ENCODE peak calls at places on chromosomes 4 and X, in seven cellular contexts. X, O, S, L, U, E and J are unnamed samples.

GRCh38 chrX:150227873-150228272 is 135.2 kb upstream of the MAMLD1 start:
- DNase-seq in X (no peak), O (no peak), S (no peak), L (no peak), U (no peak), E (no peak), J (no peak)

GRCh38 chrX:150940844-150941495 is 42.2 kb upstream of the HMGB3 start:
- DNase-seq in X (no peak), O (no peak), S (no peak), L (no peak), U (no peak), E (no peak), J (no peak)

GRCh38 chr4:2408976-2409375 is 9.5 kb downstream of the ZFYVE28 start:
- DNase-seq in X (no peak), O (no peak), S (no peak), L (no peak), U (no peak), E (no peak), J (no peak)

GRCh38 chr4:98710831-98711230 is 52.4 kb upstream of the TSPAN5 start:
- DNase-seq in X (no peak), O (no peak), S (no peak), L (no peak), U (peak; percentile 41), E (peak; percentile 48), J (peak; percentile 61)

GRCh38 chr4:2787230-2788100 is 5.4 kb upstream of the SH3BP2 start:
- DNase-seq in X (peak; percentile 59), O (no peak), S (no peak), L (no peak), U (no peak), E (no peak), J (no peak)

GRCh38 chr4:184807797-184808718 is 17.7 kb downstream of the ACSL1 start:
- DNase-seq in X (peak; percentile 76), O (no peak), S (peak; percentile 75), L (no peak), U (peak; percentile 76), E (peak; percentile 57), J (peak; percentile 71)

GRCh38 chrX:136193771-136194170 is 46.4 kb downstream of the FHL1 start:
- DNase-seq in X (no peak), O (no peak), S (no peak), L (no peak), U (no peak), E (no peak), J (no peak)

GRCh38 chr4:85929926-85930325 is 429.9 kb downstream of the MAPK10 start:
- DNase-seq in X (no peak), O (peak; percentile 88), S (peak; percentile 94), L (no peak), U (no peak), E (peak; percentile 32), J (no peak)

GRCh38 chrX:51804741-51805140 is 61.5 kb downstream of the GSPT2 start:
- DNase-seq in X (no peak), O (no peak), S (no peak), L (no peak), U (no peak), E (no peak), J (no peak)

GRCh38 chr4:1578968-1579833 is 104.9 kb downstream of the FAM53A start:
- DNase-seq in X (peak; percentile 90), O (peak; percentile 84), S (peak; percentile 64), L (peak; percentile 57), U (peak; percentile 48), E (peak; percentile 71), J (peak; percentile 61)